ENCODE peak calls at places on chromosomes 5 and 9, in nine cellular contexts. W, D, I, C, U, N, B, J and P are unnamed samples.

GRCh38 chr5:15520856-15521255 is 20.9 kb downstream of the FBXL7 start:
- DNase-seq in W (no peak), D (no peak), I (no peak), C (no peak), U (no peak), N (no peak), B (no peak), J (no peak), P (no peak)

GRCh38 chr9:109246533-109246932 is 74.3 kb downstream of the EPB41L4B start:
- DNase-seq in W (peak), D (no peak), I (no peak), C (no peak), U (no peak), N (no peak), B (no peak), J (no peak), P (no peak)

GRCh38 chr9:129031514-129031913 is 3.4 kb upstream of the SH3GLB2 start:
- DNase-seq in W (no peak), D (no peak), I (no peak), C (no peak), U (peak), N (no peak), B (no peak), J (no peak), P (no peak)

GRCh38 chr5:73513996-73514395 is 15.8 kb downstream of the BTF3 start:
- DNase-seq in W (no peak), D (no peak), I (no peak), C (no peak), U (no peak), N (no peak), B (no peak), J (no peak), P (no peak)

GRCh38 chr9:73151653-73152382 is at the start of gene ANXA1:
- DNase-seq in W (peak), D (peak), I (peak), C (no peak), U (no peak), N (no peak), B (peak), J (no peak), P (peak)

GRCh38 chr9:18185196-18185595 is 288.8 kb upstream of the ADAMTSL1 start:
- DNase-seq in W (peak), D (no peak), I (no peak), C (no peak), U (no peak), N (no peak), B (peak), J (no peak), P (peak)

GRCh38 chr5:138753794-138754698 is 821 bp downstream of the CTNNA1 start:
- DNase-seq in W (peak), D (peak), I (peak), C (no peak), U (no peak), N (peak), B (peak), J (peak), P (peak)

GRCh38 chr9:34550016-34550680 is 27.4 kb upstream of the ENHO start:
- DNase-seq in W (no peak), D (no peak), I (no peak), C (no peak), U (no peak), N (no peak), B (no peak), J (no peak), P (no peak)

GRCh38 chr9:110615526-110615925 is 36.0 kb upstream of the SVEP1 start:
- DNase-seq in W (no peak), D (no peak), I (peak), C (no peak), U (no peak), N (no peak), B (peak), J (no peak), P (no peak)

GRCh38 chr5:23507278-23507685 is at the start of gene PRDM9:
- DNase-seq in W (peak), D (no peak), I (no peak), C (no peak), U (no peak), N (peak), B (no peak), J (peak), P (peak)

GRCh38 chr9:117034862-117035261 is 347.8 kb downstream of the TRIM32 start:
- DNase-seq in W (peak), D (no peak), I (peak), C (no peak), U (peak), N (no peak), B (peak), J (no peak), P (no peak)

GRCh38 chr9:73148447-73148937 is 3.2 kb upstream of the ANXA1 start:
- DNase-seq in W (peak), D (no peak), I (no peak), C (no peak), U (no peak), N (no peak), B (peak), J (no peak), P (no peak)

GRCh38 chr9:92723299-92723625 is 41.4 kb downstream of the BICD2 start:
- DNase-seq in W (peak), D (peak), I (peak), C (no peak), U (no peak), N (no peak), B (peak), J (no peak), P (no peak)